ENCODE peak calls at places on chromosomes 4 and X, in eight cellular contexts. T is GM06990, A is choroid plexus epithelial cell, W is dorsolateral prefrontal cortex, C is cardiac fibroblast, R is left ventricle myocardium inferior, V is brain microvascular endothelial cell, Z is hepatocyte. B is an unnamed sample.

GRCh38 chrX:7088968-7089615 is 58.4 kb upstream of the STS start:
- DNase-seq in R (no peak), A (no peak), T (no peak), W (no peak), C (no peak), V (no peak), Z (peak; percentile 48), B (peak; percentile 49)

GRCh38 chr4:83852085-83852451 is 316.2 kb downstream of the GPAT3 start:
- DNase-seq in T (no peak), V (peak; percentile 70), C (no peak), A (peak; percentile 61), Z (no peak), W (no peak), R (no peak), B (no peak)

GRCh38 chrX:8653956-8654355 is 78.0 kb downstream of the ANOS1 start:
- DNase-seq in W (no peak), V (no peak), Z (no peak), A (no peak), R (no peak), T (no peak), C (no peak), B (no peak)

GRCh38 chrX:100962811-100963210 is 6.7 kb upstream of the ARL13A start:
- DNase-seq in A (no peak), Z (no peak), C (no peak), R (no peak), W (no peak), T (no peak), V (no peak), B (no peak)

GRCh38 chr4:176435891-176436499 is 116.2 kb downstream of the SPCS3 start:
- DNase-seq in C (peak; percentile 57), T (no peak), Z (no peak), V (no peak), A (peak; percentile 73), R (no peak), W (no peak), B (no peak)

GRCh38 chr4:48420172-48420571 is 63.0 kb upstream of the SLC10A4 start:
- DNase-seq in W (no peak), A (no peak), R (no peak), V (no peak), Z (no peak), T (no peak), C (no peak), B (no peak)

GRCh38 chr4:151251922-151252321 is 25.0 kb upstream of the PRSS48 start:
- DNase-seq in A (no peak), R (no peak), Z (no peak), T (no peak), W (no peak), V (no peak), C (no peak), B (no peak)

GRCh38 chr4:10182446-10183424 is 66.1 kb upstream of the WDR1 start:
- DNase-seq in T (no peak), W (no peak), R (no peak), A (no peak), C (no peak), V (no peak), Z (no peak), B (no peak)

GRCh38 chrX:39018526-39018925 is 217.3 kb downstream of the MID1IP1 start:
- DNase-seq in Z (no peak), V (no peak), A (no peak), C (no peak), R (no peak), W (no peak), T (no peak), B (no peak)

GRCh38 chr4:143384381-143384994 is 47.8 kb downstream of the GAB1 start:
- DNase-seq in T (no peak), C (peak; percentile 66), Z (no peak), R (no peak), A (no peak), V (no peak), W (no peak), B (no peak)

GRCh38 chrX:136878423-136878822 is 2.1 kb downstream of the RBMX start:
- DNase-seq in V (no peak), W (no peak), Z (no peak), T (no peak), C (no peak), A (no peak), R (no peak), B (no peak)
- H3K4me3 ChIP-seq in V (peak overlapping the region; percentile 89), W (peak overlapping the region; percentile 51), Z (peak overlapping the region; percentile 1), T (peak overlapping the region; percentile 72), C (peak overlapping the region; percentile 79), A (peak overlapping the region; percentile 84), R (peak overlapping the region; percentile 83), B (peak overlapping the region; percentile 92)

DNA sequence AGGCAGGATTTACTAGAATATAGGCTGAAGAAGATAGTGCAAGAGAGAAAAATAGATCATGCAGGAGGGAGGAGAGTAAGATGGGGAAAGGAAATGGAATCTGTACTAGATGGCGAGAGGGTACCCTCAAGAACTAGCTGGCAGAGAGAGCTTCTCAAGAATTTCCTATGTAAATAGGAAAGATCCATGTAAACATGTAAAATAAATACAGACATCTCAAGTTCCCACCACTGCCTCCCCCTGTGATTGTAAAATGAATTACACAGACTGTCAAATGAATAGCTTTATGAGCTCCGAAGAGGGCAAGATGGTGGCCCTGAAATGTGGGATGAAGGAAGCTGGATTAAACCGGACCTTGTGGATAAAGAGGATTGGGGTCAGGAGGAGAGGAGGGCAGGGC is 178.0 kb downstream of the PALLD start:
- DNase-seq in R (no peak), W (no peak), T (no peak), Z (peak; percentile 36), V (peak; percentile 12), C (no peak), A (peak; percentile 60), B (no peak)
- TF ChIP-seq CTCF in R (no peak), W (no peak), T (no peak), Z (no peak), V (peak; percentile 23), C (no peak), A (peak; percentile 34), B (no peak)

DNA sequence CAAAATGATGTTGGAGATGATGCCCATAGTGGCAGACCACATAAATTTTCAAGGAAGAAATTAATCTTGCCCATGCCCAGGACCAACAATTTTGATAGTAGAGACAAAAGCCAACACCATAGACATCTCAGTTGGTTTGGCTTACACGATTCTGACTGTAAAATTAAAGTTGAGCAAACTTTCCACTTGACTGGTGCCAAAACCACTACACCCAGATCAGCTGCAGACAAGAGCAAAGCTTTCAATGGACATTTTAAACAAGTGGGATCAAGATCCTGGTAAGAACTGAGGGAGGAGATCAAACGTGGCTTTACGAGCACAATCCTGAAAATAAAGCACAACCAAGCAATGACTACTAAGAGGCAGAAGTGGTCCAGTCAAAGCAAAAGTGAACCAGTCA is 90.7 kb downstream of the PAPSS1 start:
- DNase-seq in W (no peak), T (no peak), Z (no peak), V (no peak), R (no peak), C (no peak), A (no peak), B (no peak)
- H3K4me3 ChIP-seq in W (no peak overlapping the region), T (no peak overlapping the region), Z (no peak overlapping the region), V (no peak overlapping the region), R (no peak overlapping the region), C (no peak overlapping the region), A (no peak overlapping the region), B (no peak overlapping the region)

GRCh38 chrX:46573331-46573895 is at the start of gene CHST7:
- DNase-seq in R (peak; percentile 81), V (peak; percentile 53), T (peak; percentile 77), W (peak; percentile 22), A (peak; percentile 67), C (peak; percentile 67), Z (peak; percentile 68), B (peak; percentile 74)
- TF ChIP-seq CTCF in R (peak; percentile 41), V (peak; percentile 63), T (peak; percentile 27), W (peak; percentile 15), A (peak; percentile 54), C (peak; percentile 28), Z (peak; percentile 28), B (peak; percentile 12)

GRCh38 chrX:150227321-150227860 is 135.7 kb upstream of the MAMLD1 start:
- DNase-seq in R (no peak), C (no peak), Z (no peak), A (no peak), V (no peak), T (no peak), W (no peak), B (no peak)

GRCh38 chrX:150225266-150225665 is 137.9 kb upstream of the MAMLD1 start:
- DNase-seq in T (no peak), W (no peak), V (no peak), Z (no peak), R (no peak), A (no peak), C (no peak), B (no peak)

GRCh38 chrX:150224676-150225075 is 138.4 kb upstream of the MAMLD1 start:
- DNase-seq in A (no peak), V (no peak), R (no peak), Z (no peak), C (no peak), W (no peak), T (no peak), B (no peak)

GRCh38 chrX:150226223-150226965 is 136.7 kb upstream of the MAMLD1 start:
- DNase-seq in T (no peak), V (no peak), W (no peak), Z (no peak), A (no peak), R (no peak), C (no peak), B (no peak)

GRCh38 chrX:150225756-150226155 is 137.4 kb upstream of the MAMLD1 start:
- DNase-seq in R (no peak), W (no peak), V (no peak), Z (no peak), A (no peak), T (no peak), C (no peak), B (no peak)
- H3K4me3 ChIP-seq in R (no peak overlapping the region), W (no peak overlapping the region), V (no peak overlapping the region), Z (no peak overlapping the region), A (no peak overlapping the region), T (no peak overlapping the region), C (no peak overlapping the region), B (no peak overlapping the region)

GRCh38 chr4:86398187-86398586 is 38.3 kb upstream of the MAPK10 start:
- DNase-seq in W (no peak), Z (no peak), R (no peak), V (no peak), A (no peak), T (no peak), C (no peak), B (peak; percentile 70)

GRCh38 chr4:86401826-86402225 is 42.0 kb upstream of the MAPK10 start:
- DNase-seq in V (no peak), W (no peak), T (no peak), Z (no peak), C (no peak), A (no peak), R (no peak), B (no peak)

GRCh38 chr4:86403575-86403974 is 43.7 kb upstream of the MAPK10 start:
- DNase-seq in V (no peak), C (no peak), Z (no peak), R (no peak), T (no peak), A (no peak), W (no peak), B (no peak)

GRCh38 chr4:86400216-86400615 is 40.4 kb upstream of the MAPK10 start:
- DNase-seq in A (peak; percentile 64), R (no peak), W (no peak), T (no peak), V (no peak), Z (no peak), C (peak; percentile 13), B (no peak)
- TF ChIP-seq CTCF in A (no peak), R (no peak), W (no peak), T (no peak), V (no peak), Z (no peak), C (no peak), B (no peak)

GRCh38 chr4:133484287-133484686 is 335.2 kb downstream of the PCDH10 start:
- DNase-seq in C (no peak), T (no peak), W (no peak), A (no peak), V (no peak), Z (no peak), R (no peak), B (no peak)
- H3K4me3 ChIP-seq in C (no peak overlapping the region), T (no peak overlapping the region), W (no peak overlapping the region), A (no peak overlapping the region), V (no peak overlapping the region), Z (no peak overlapping the region), R (no peak overlapping the region), B (no peak overlapping the region)

B was measured in GM12865.